ENCODE peak calls at places on chromosomes 1 and 21, in ten cellular contexts. One of them, this sample, is unnamed.

GRCh38 chr21:46545363-46545762 is 59.5 kb downstream of the S100B start:
- DNase-seq in epithelial cell of esophagus: peak
- DNase-seq in AG08396: no peak
- DNase-seq in transverse colon: no peak
- DNase-seq in germinal center: no peak
- DNase-seq in hippocampal formation: no peak
- DNase-seq in brain microvascular endothelial cell: no peak
- DNase-seq in activated CD4-positive, alpha-beta T cell treated with anti-CD3 and anti-CD28 coated beads, Interleukin-2, amount 10 ng/mL, durations not matched to agents 7 days and 5 days: no peak
- DNase-seq in activated CD4-positive, CD25-positive, alpha-beta regulatory T cell: no peak
- DNase-seq in NCI-H1930: no peak
- DNase-seq in this sample: no peak

GRCh38 chr1:53525595-53525994 is 66.4 kb downstream of the DMRTB1 start:
- DNase-seq in epithelial cell of esophagus: no peak
- DNase-seq in AG08396: no peak
- DNase-seq in transverse colon: no peak
- DNase-seq in germinal center: no peak
- DNase-seq in hippocampal formation: no peak
- DNase-seq in brain microvascular endothelial cell: peak
- DNase-seq in activated CD4-positive, alpha-beta T cell treated with anti-CD3 and anti-CD28 coated beads, Interleukin-2, amount 10 ng/mL, durations not matched to agents 7 days and 5 days: no peak
- DNase-seq in activated CD4-positive, CD25-positive, alpha-beta regulatory T cell: no peak
- DNase-seq in NCI-H1930: no peak
- DNase-seq in this sample: peak

GRCh38 chr1:203480084-203480483 is 4.5 kb downstream of the PRELP start:
- DNase-seq in epithelial cell of esophagus: no peak
- DNase-seq in AG08396: peak
- DNase-seq in transverse colon: no peak
- DNase-seq in germinal center: no peak
- DNase-seq in hippocampal formation: no peak
- DNase-seq in brain microvascular endothelial cell: no peak
- DNase-seq in activated CD4-positive, alpha-beta T cell treated with anti-CD3 and anti-CD28 coated beads, Interleukin-2, amount 10 ng/mL, durations not matched to agents 7 days and 5 days: no peak
- DNase-seq in activated CD4-positive, CD25-positive, alpha-beta regulatory T cell: no peak
- DNase-seq in NCI-H1930: no peak
- DNase-seq in this sample: no peak

GRCh38 chr1:15246960-15247614 is at the start of gene FHAD1:
- DNase-seq in epithelial cell of esophagus: peak
- DNase-seq in AG08396: peak
- DNase-seq in transverse colon: peak
- DNase-seq in germinal center: peak
- DNase-seq in hippocampal formation: no peak
- DNase-seq in brain microvascular endothelial cell: peak
- DNase-seq in activated CD4-positive, alpha-beta T cell treated with anti-CD3 and anti-CD28 coated beads, Interleukin-2, amount 10 ng/mL, durations not matched to agents 7 days and 5 days: no peak
- DNase-seq in activated CD4-positive, CD25-positive, alpha-beta regulatory T cell: no peak
- DNase-seq in NCI-H1930: peak
- DNase-seq in this sample: no peak

GRCh38 chr1:86860020-86860419 is 53.9 kb downstream of the SELENOF start:
- DNase-seq in epithelial cell of esophagus: no peak
- DNase-seq in AG08396: no peak
- DNase-seq in transverse colon: no peak
- DNase-seq in germinal center: no peak
- DNase-seq in hippocampal formation: no peak
- DNase-seq in brain microvascular endothelial cell: no peak
- DNase-seq in activated CD4-positive, alpha-beta T cell treated with anti-CD3 and anti-CD28 coated beads, Interleukin-2, amount 10 ng/mL, durations not matched to agents 7 days and 5 days: no peak
- DNase-seq in activated CD4-positive, CD25-positive, alpha-beta regulatory T cell: no peak
- DNase-seq in NCI-H1930: no peak
- DNase-seq in this sample: no peak

GRCh38 chr1:1313500-1314236 is 5.3 kb downstream of the PUSL1 start:
- DNase-seq in epithelial cell of esophagus: no peak
- DNase-seq in AG08396: no peak
- DNase-seq in transverse colon: no peak
- DNase-seq in germinal center: no peak
- DNase-seq in hippocampal formation: no peak
- DNase-seq in brain microvascular endothelial cell: no peak
- DNase-seq in activated CD4-positive, alpha-beta T cell treated with anti-CD3 and anti-CD28 coated beads, Interleukin-2, amount 10 ng/mL, durations not matched to agents 7 days and 5 days: no peak
- DNase-seq in activated CD4-positive, CD25-positive, alpha-beta regulatory T cell: no peak
- DNase-seq in NCI-H1930: no peak
- DNase-seq in this sample: no peak

GRCh38 chr1:113226118-113226517 is 153.1 kb downstream of the LRIG2 start:
- DNase-seq in epithelial cell of esophagus: peak
- DNase-seq in AG08396: peak
- DNase-seq in transverse colon: peak
- DNase-seq in germinal center: no peak
- DNase-seq in hippocampal formation: peak
- DNase-seq in brain microvascular endothelial cell: no peak
- DNase-seq in activated CD4-positive, alpha-beta T cell treated with anti-CD3 and anti-CD28 coated beads, Interleukin-2, amount 10 ng/mL, durations not matched to agents 7 days and 5 days: no peak
- DNase-seq in activated CD4-positive, CD25-positive, alpha-beta regulatory T cell: no peak
- DNase-seq in NCI-H1930: no peak
- DNase-seq in this sample: no peak

GRCh38 chr1:2859881-2860430 is 58.5 kb upstream of the TTC34 start:
- DNase-seq in epithelial cell of esophagus: no peak
- DNase-seq in AG08396: no peak
- DNase-seq in transverse colon: no peak
- DNase-seq in germinal center: no peak
- DNase-seq in hippocampal formation: no peak
- DNase-seq in brain microvascular endothelial cell: no peak
- DNase-seq in activated CD4-positive, alpha-beta T cell treated with anti-CD3 and anti-CD28 coated beads, Interleukin-2, amount 10 ng/mL, durations not matched to agents 7 days and 5 days: no peak
- DNase-seq in activated CD4-positive, CD25-positive, alpha-beta regulatory T cell: no peak
- DNase-seq in NCI-H1930: no peak
- DNase-seq in this sample: no peak

GRCh38 chr1:42165511-42166210 is 1.1 kb upstream of the GUCA2A start:
- DNase-seq in epithelial cell of esophagus: peak
- DNase-seq in AG08396: no peak
- DNase-seq in transverse colon: peak
- DNase-seq in germinal center: no peak
- DNase-seq in hippocampal formation: no peak
- DNase-seq in brain microvascular endothelial cell: peak
- DNase-seq in activated CD4-positive, alpha-beta T cell treated with anti-CD3 and anti-CD28 coated beads, Interleukin-2, amount 10 ng/mL, durations not matched to agents 7 days and 5 days: no peak
- DNase-seq in activated CD4-positive, CD25-positive, alpha-beta regulatory T cell: no peak
- DNase-seq in NCI-H1930: no peak
- DNase-seq in this sample: no peak

GRCh38 chr21:38984982-38985422 is 179.3 kb downstream of the ETS2 start:
- DNase-seq in epithelial cell of esophagus: no peak
- DNase-seq in AG08396: peak
- DNase-seq in transverse colon: no peak
- DNase-seq in germinal center: no peak
- DNase-seq in hippocampal formation: no peak
- DNase-seq in brain microvascular endothelial cell: no peak
- DNase-seq in activated CD4-positive, alpha-beta T cell treated with anti-CD3 and anti-CD28 coated beads, Interleukin-2, amount 10 ng/mL, durations not matched to agents 7 days and 5 days: no peak
- DNase-seq in activated CD4-positive, CD25-positive, alpha-beta regulatory T cell: no peak
- DNase-seq in NCI-H1930: no peak
- DNase-seq in this sample: no peak

GRCh38 chr21:41562101-41563000 is 54.4 kb upstream of the TMPRSS2 start:
- DNase-seq in epithelial cell of esophagus: no peak
- DNase-seq in AG08396: no peak
- DNase-seq in transverse colon: peak
- DNase-seq in germinal center: no peak
- DNase-seq in hippocampal formation: no peak
- DNase-seq in brain microvascular endothelial cell: no peak
- DNase-seq in activated CD4-positive, alpha-beta T cell treated with anti-CD3 and anti-CD28 coated beads, Interleukin-2, amount 10 ng/mL, durations not matched to agents 7 days and 5 days: no peak
- DNase-seq in activated CD4-positive, CD25-positive, alpha-beta regulatory T cell: no peak
- DNase-seq in NCI-H1930: no peak
- DNase-seq in this sample: no peak

GRCh38 chr1:180841460-180841859 is 71.2 kb upstream of the KIAA1614 start:
- DNase-seq in epithelial cell of esophagus: no peak
- DNase-seq in AG08396: no peak
- DNase-seq in transverse colon: no peak
- DNase-seq in germinal center: no peak
- DNase-seq in hippocampal formation: no peak
- DNase-seq in brain microvascular endothelial cell: no peak
- DNase-seq in activated CD4-positive, alpha-beta T cell treated with anti-CD3 and anti-CD28 coated beads, Interleukin-2, amount 10 ng/mL, durations not matched to agents 7 days and 5 days: no peak
- DNase-seq in activated CD4-positive, CD25-positive, alpha-beta regulatory T cell: no peak
- DNase-seq in NCI-H1930: no peak
- DNase-seq in this sample: no peak

GRCh38 chr1:58123051-58123450 is 423.5 kb downstream of the OMA1 start:
- DNase-seq in epithelial cell of esophagus: no peak
- DNase-seq in AG08396: no peak
- DNase-seq in transverse colon: no peak
- DNase-seq in germinal center: no peak
- DNase-seq in hippocampal formation: no peak
- DNase-seq in brain microvascular endothelial cell: no peak
- DNase-seq in activated CD4-positive, alpha-beta T cell treated with anti-CD3 and anti-CD28 coated beads, Interleukin-2, amount 10 ng/mL, durations not matched to agents 7 days and 5 days: no peak
- DNase-seq in activated CD4-positive, CD25-positive, alpha-beta regulatory T cell: no peak
- DNase-seq in NCI-H1930: no peak
- DNase-seq in this sample: no peak

GRCh38 chr21:15706686-15707085 is 23.1 kb upstream of the USP25 start:
- DNase-seq in epithelial cell of esophagus: peak
- DNase-seq in AG08396: peak
- DNase-seq in transverse colon: peak
- DNase-seq in germinal center: no peak
- DNase-seq in hippocampal formation: no peak
- DNase-seq in brain microvascular endothelial cell: peak
- DNase-seq in activated CD4-positive, alpha-beta T cell treated with anti-CD3 and anti-CD28 coated beads, Interleukin-2, amount 10 ng/mL, durations not matched to agents 7 days and 5 days: no peak
- DNase-seq in activated CD4-positive, CD25-positive, alpha-beta regulatory T cell: no peak
- DNase-seq in NCI-H1930: no peak
- DNase-seq in this sample: no peak

GRCh38 chr1:3105167-3105863 is 36.3 kb downstream of the PRDM16 start:
- DNase-seq in epithelial cell of esophagus: no peak
- DNase-seq in AG08396: no peak
- DNase-seq in transverse colon: no peak
- DNase-seq in germinal center: no peak
- DNase-seq in hippocampal formation: peak
- DNase-seq in brain microvascular endothelial cell: no peak
- DNase-seq in activated CD4-positive, alpha-beta T cell treated with anti-CD3 and anti-CD28 coated beads, Interleukin-2, amount 10 ng/mL, durations not matched to agents 7 days and 5 days: no peak
- DNase-seq in activated CD4-positive, CD25-positive, alpha-beta regulatory T cell: no peak
- DNase-seq in NCI-H1930: no peak
- DNase-seq in this sample: no peak

GRCh38 chr21:37149411-37149810 is 76.4 kb downstream of the TTC3 start:
- DNase-seq in epithelial cell of esophagus: peak
- DNase-seq in AG08396: peak
- DNase-seq in transverse colon: no peak
- DNase-seq in germinal center: no peak
- DNase-seq in hippocampal formation: no peak
- DNase-seq in brain microvascular endothelial cell: peak
- DNase-seq in activated CD4-positive, alpha-beta T cell treated with anti-CD3 and anti-CD28 coated beads, Interleukin-2, amount 10 ng/mL, durations not matched to agents 7 days and 5 days: no peak
- DNase-seq in activated CD4-positive, CD25-positive, alpha-beta regulatory T cell: no peak
- DNase-seq in NCI-H1930: no peak
- DNase-seq in this sample: no peak

GRCh38 chr1:201624741-201625646 is 86.1 kb downstream of the NAV1 start:
- DNase-seq in epithelial cell of esophagus: peak
- DNase-seq in AG08396: peak
- DNase-seq in transverse colon: no peak
- DNase-seq in germinal center: no peak
- DNase-seq in hippocampal formation: no peak
- DNase-seq in brain microvascular endothelial cell: peak
- DNase-seq in activated CD4-positive, alpha-beta T cell treated with anti-CD3 and anti-CD28 coated beads, Interleukin-2, amount 10 ng/mL, durations not matched to agents 7 days and 5 days: no peak
- DNase-seq in activated CD4-positive, CD25-positive, alpha-beta regulatory T cell: no peak
- DNase-seq in NCI-H1930: no peak
- DNase-seq in this sample: no peak

GRCh38 chr1:202589190-202589680 is 121.0 kb downstream of the SYT2 start:
- DNase-seq in epithelial cell of esophagus: peak
- DNase-seq in AG08396: peak
- DNase-seq in transverse colon: peak
- DNase-seq in germinal center: peak
- DNase-seq in hippocampal formation: no peak
- DNase-seq in brain microvascular endothelial cell: peak
- DNase-seq in activated CD4-positive, alpha-beta T cell treated with anti-CD3 and anti-CD28 coated beads, Interleukin-2, amount 10 ng/mL, durations not matched to agents 7 days and 5 days: no peak
- DNase-seq in activated CD4-positive, CD25-positive, alpha-beta regulatory T cell: no peak
- DNase-seq in NCI-H1930: no peak
- DNase-seq in this sample: peak

GRCh38 chr1:221875004-221875330 is 133.1 kb upstream of the DUSP10 start:
- DNase-seq in epithelial cell of esophagus: no peak
- DNase-seq in AG08396: no peak
- DNase-seq in transverse colon: no peak
- DNase-seq in germinal center: no peak
- DNase-seq in hippocampal formation: no peak
- DNase-seq in brain microvascular endothelial cell: no peak
- DNase-seq in activated CD4-positive, alpha-beta T cell treated with anti-CD3 and anti-CD28 coated beads, Interleukin-2, amount 10 ng/mL, durations not matched to agents 7 days and 5 days: no peak
- DNase-seq in activated CD4-positive, CD25-positive, alpha-beta regulatory T cell: no peak
- DNase-seq in NCI-H1930: no peak
- DNase-seq in this sample: no peak

GRCh38 chr1:240946926-240947325 is 335.0 kb upstream of the GREM2 start:
- DNase-seq in epithelial cell of esophagus: peak
- DNase-seq in AG08396: peak
- DNase-seq in transverse colon: peak
- DNase-seq in germinal center: peak
- DNase-seq in hippocampal formation: no peak
- DNase-seq in brain microvascular endothelial cell: peak
- DNase-seq in activated CD4-positive, alpha-beta T cell treated with anti-CD3 and anti-CD28 coated beads, Interleukin-2, amount 10 ng/mL, durations not matched to agents 7 days and 5 days: peak
- DNase-seq in activated CD4-positive, CD25-positive, alpha-beta regulatory T cell: no peak
- DNase-seq in NCI-H1930: no peak
- DNase-seq in this sample: peak